ENCODE peak calls at places on chromosome 2, in six cellular contexts. G, T, O, K, M and S are unnamed samples.

GRCh38 chr2:110860620-110861019 is 128.2 kb downstream of the ACOXL start:
- DNase-seq in G (no peak), T (no peak), O (no peak), K (no peak), M (no peak), S (no peak)

GRCh38 chr2:203261326-203262159 is 22.7 kb downstream of the CYP20A1 start:
- DNase-seq in G (no peak), T (no peak), O (no peak), K (no peak), M (no peak), S (no peak)

GRCh38 chr2:10591207-10591606 is 98.6 kb downstream of the NOL10 start:
- DNase-seq in G (peak; percentile 22), T (no peak), O (no peak), K (no peak), M (no peak), S (no peak)

GRCh38 chr2:41116106-41116797 is 664.4 kb upstream of the SLC8A1 start:
- DNase-seq in G (peak; percentile 55), T (no peak), O (no peak), K (no peak), M (no peak), S (no peak)

GRCh38 chr2:241218131-241219029 is 29.9 kb downstream of the ANO7 start:
- DNase-seq in G (peak; percentile 65), T (peak; percentile 36), O (no peak), K (peak; percentile 13), M (no peak), S (no peak)

GRCh38 chr2:150931447-150931846 is 330.2 kb downstream of the RBM43 start:
- DNase-seq in G (no peak), T (no peak), O (no peak), K (no peak), M (no peak), S (no peak)

GRCh38 chr2:27407798-27408491 is 1.4 kb downstream of the PPM1G start:
- DNase-seq in G (peak; percentile 79), T (no peak), O (no peak), K (no peak), M (no peak), S (no peak)

GRCh38 chr2:64133828-64134227 is 10.4 kb downstream of the PELI1 start:
- DNase-seq in G (peak; percentile 98), T (no peak), O (no peak), K (no peak), M (no peak), S (no peak)

GRCh38 chr2:215664847-215665525 is 229.1 kb upstream of the FN1 start:
- DNase-seq in G (peak; percentile 96), T (no peak), O (no peak), K (no peak), M (no peak), S (peak; percentile 34)

GRCh38 chr2:106139575-106139935 is 54.5 kb downstream of the UXS1 start:
- DNase-seq in G (no peak), T (no peak), O (no peak), K (no peak), M (no peak), S (no peak)

GRCh38 chr2:138090330-138090729 is 126.1 kb downstream of the HNMT start:
- DNase-seq in G (peak; percentile 52), T (no peak), O (no peak), K (no peak), M (no peak), S (no peak)

GRCh38 chr2:200585730-200586643 is at the start of gene AOX1:
- DNase-seq in G (peak; percentile 84), T (peak; percentile 32), O (peak; percentile 92), K (peak; percentile 4), M (peak; percentile 4), S (peak; percentile 94)

GRCh38 chr2:72750977-72751639 is 74.7 kb downstream of the EXOC6B start:
- DNase-seq in G (no peak), T (no peak), O (no peak), K (no peak), M (no peak), S (no peak)

GRCh38 chr2:98463551-98463971 is 18.9 kb downstream of the INPP4A start:
- DNase-seq in G (no peak), T (no peak), O (no peak), K (no peak), M (no peak), S (peak; percentile 60)

GRCh38 chr2:69291004-69291650 is 95.9 kb downstream of the GFPT1 start:
- DNase-seq in G (no peak), T (no peak), O (no peak), K (no peak), M (no peak), S (no peak)

GRCh38 chr2:232406556-232407310 is at the start of gene ALPG:
- DNase-seq in G (no peak), T (no peak), O (no peak), K (no peak), M (no peak), S (no peak)

GRCh38 chr2:221096651-221097567 is 475.2 kb downstream of the EPHA4 start:
- DNase-seq in G (peak; percentile 20), T (no peak), O (no peak), K (no peak), M (no peak), S (no peak)

GRCh38 chr2:110101280-110101844 is 14.3 kb downstream of the MALL start:
- DNase-seq in G (peak; percentile 99), T (peak; percentile 96), O (peak; percentile 75), K (no peak), M (no peak), S (peak; percentile 91)

GRCh38 chr2:65630643-65631042 is 198.2 kb upstream of the SPRED2 start:
- DNase-seq in G (peak; percentile 70), T (no peak), O (no peak), K (no peak), M (no peak), S (no peak)

GRCh38 chr2:86037141-86037794 is 68.4 kb downstream of the POLR1A start:
- DNase-seq in G (peak; percentile 60), T (peak; percentile 42), O (no peak), K (peak; percentile 44), M (no peak), S (peak; percentile 92)

GRCh38 chr2:176612736-176613135 is 343.5 kb downstream of the MTX2 start:
- DNase-seq in G (peak; percentile 71), T (no peak), O (no peak), K (no peak), M (no peak), S (no peak)

GRCh38 chr2:184628051-184628450 is 29.7 kb downstream of the ZNF804A start:
- DNase-seq in G (no peak), T (no peak), O (no peak), K (no peak), M (no peak), S (no peak)